ENCODE peak calls at places on chromosome 7, in nine cellular contexts. I is sigmoid colon, V is fibroblast of the aortic adventitia, G is BE2C, H is RWPE1, O is progenitor cell of endocrine pancreas, R is tibial artery, B is cardiac fibroblast, T is Peyer's patch. K is an unnamed sample.

GRCh38 chr7:3301472-3301778 is 373 bp downstream of the SDK1 start:
- DNase-seq in I (no peak), V (no peak), G (no peak), H (no peak), O (no peak), R (no peak), B (no peak), T (no peak), K (no peak)

GRCh38 chr7:69803699-69804516 is 205.6 kb downstream of the AUTS2 start:
- DNase-seq in I (no peak), V (no peak), G (no peak), H (no peak), O (no peak), R (no peak), B (no peak), T (no peak), K (no peak)

GRCh38 chr7:99142727-99143521 is 984 bp downstream of the SMURF1 start:
- DNase-seq in I (peak), V (peak), G (peak), H (peak), O (peak), R (peak), B (peak), T (peak), K (peak)

GRCh38 chr7:5423844-5424688 is 432 bp upstream of the TNRC18 start:
- DNase-seq in I (peak), V (peak), G (peak), H (peak), O (peak), R (peak), B (peak), T (peak), K (peak)

GRCh38 chr7:2821842-2822507 is 22.1 kb downstream of the GNA12 start:
- DNase-seq in I (peak), V (peak), G (no peak), H (peak), O (no peak), R (no peak), B (peak), T (no peak), K (peak)

GRCh38 chr7:3243680-3244079 is 57.4 kb upstream of the SDK1 start:
- DNase-seq in I (no peak), V (no peak), G (no peak), H (no peak), O (no peak), R (no peak), B (no peak), T (no peak), K (no peak)

GRCh38 chr7:131943616-131944015 is 387.2 kb upstream of the PODXL start:
- DNase-seq in I (no peak), V (no peak), G (no peak), H (no peak), O (no peak), R (peak), B (no peak), T (no peak), K (no peak)

GRCh38 chr7:142030846-142031245 is 35.2 kb downstream of the MGAM start:
- DNase-seq in I (no peak), V (no peak), G (no peak), H (no peak), O (no peak), R (no peak), B (peak), T (no peak), K (peak)

GRCh38 chr7:25093268-25093802 is 31.7 kb downstream of the CYCS start:
- DNase-seq in I (peak), V (peak), G (peak), H (peak), O (peak), R (no peak), B (peak), T (peak), K (peak)

GRCh38 chr7:131843862-131844261 is 287.4 kb upstream of the PODXL start:
- DNase-seq in I (peak), V (peak), G (peak), H (no peak), O (no peak), R (no peak), B (peak), T (no peak), K (no peak)

GRCh38 chr7:98520356-98520932 is 96.6 kb upstream of the NPTX2 start:
- DNase-seq in I (peak), V (no peak), G (peak), H (peak), O (no peak), R (no peak), B (no peak), T (no peak), K (no peak)

GRCh38 chr7:27952393-27953290 is 212.7 kb downstream of the TAX1BP1 start:
- DNase-seq in I (no peak), V (peak), G (no peak), H (no peak), O (no peak), R (no peak), B (peak), T (no peak), K (no peak)

GRCh38 chr7:99453105-99453504 is 12.9 kb downstream of the ATP5MF start:
- DNase-seq in I (no peak), V (no peak), G (no peak), H (no peak), O (no peak), R (no peak), B (no peak), T (no peak), K (no peak)

GRCh38 chr7:75534727-75535307 is 42.7 kb downstream of the SPDYE5 start:
- DNase-seq in I (no peak), V (peak), G (no peak), H (no peak), O (no peak), R (no peak), B (peak), T (no peak), K (no peak)

GRCh38 chr7:76281006-76281705 is 21.3 kb upstream of the HSPB1 start:
- DNase-seq in I (no peak), V (no peak), G (no peak), H (no peak), O (no peak), R (no peak), B (no peak), T (no peak), K (no peak)

GRCh38 chr7:117157121-117157870 is 165.6 kb downstream of the WNT2 start:
- DNase-seq in I (no peak), V (peak), G (peak), H (peak), O (no peak), R (peak), B (peak), T (peak), K (no peak)

GRCh38 chr7:130352335-130353074 is 7.9 kb downstream of the CPA5 start:
- DNase-seq in I (no peak), V (peak), G (no peak), H (peak), O (no peak), R (no peak), B (peak), T (no peak), K (no peak)

GRCh38 chr7:31192996-31193395 is 140.9 kb downstream of the ADCYAP1R1 start:
- DNase-seq in I (no peak), V (peak), G (peak), H (peak), O (peak), R (no peak), B (peak), T (peak), K (no peak)

GRCh38 chr7:99193527-99194214 is 14.2 kb downstream of the KPNA7 start:
- DNase-seq in I (no peak), V (peak), G (no peak), H (peak), O (no peak), R (no peak), B (peak), T (no peak), K (no peak)

GRCh38 chr7:16989883-16990413 is 108.2 kb upstream of the AGR3 start:
- DNase-seq in I (peak), V (peak), G (peak), H (peak), O (no peak), R (peak), B (peak), T (peak), K (no peak)

GRCh38 chr7:70156052-70156451 is 557.8 kb downstream of the AUTS2 start:
- DNase-seq in I (no peak), V (no peak), G (no peak), H (no peak), O (no peak), R (no peak), B (no peak), T (no peak), K (no peak)

GRCh38 chr7:107387077-107387476 is 82.8 kb upstream of the GPR22 start:
- DNase-seq in I (no peak), V (peak), G (peak), H (no peak), O (no peak), R (peak), B (peak), T (no peak), K (no peak)

GRCh38 chr7:107383203-107383602 is 86.7 kb upstream of the GPR22 start:
- DNase-seq in I (no peak), V (no peak), G (no peak), H (no peak), O (no peak), R (no peak), B (no peak), T (no peak), K (no peak)

GRCh38 chr7:107381453-107381852 is 88.4 kb upstream of the GPR22 start:
- DNase-seq in I (no peak), V (no peak), G (no peak), H (no peak), O (no peak), R (no peak), B (no peak), T (no peak), K (no peak)

GRCh38 chr7:107386543-107386900 is 83.3 kb upstream of the GPR22 start:
- DNase-seq in I (no peak), V (no peak), G (no peak), H (no peak), O (no peak), R (no peak), B (no peak), T (no peak), K (no peak)

DNA sequence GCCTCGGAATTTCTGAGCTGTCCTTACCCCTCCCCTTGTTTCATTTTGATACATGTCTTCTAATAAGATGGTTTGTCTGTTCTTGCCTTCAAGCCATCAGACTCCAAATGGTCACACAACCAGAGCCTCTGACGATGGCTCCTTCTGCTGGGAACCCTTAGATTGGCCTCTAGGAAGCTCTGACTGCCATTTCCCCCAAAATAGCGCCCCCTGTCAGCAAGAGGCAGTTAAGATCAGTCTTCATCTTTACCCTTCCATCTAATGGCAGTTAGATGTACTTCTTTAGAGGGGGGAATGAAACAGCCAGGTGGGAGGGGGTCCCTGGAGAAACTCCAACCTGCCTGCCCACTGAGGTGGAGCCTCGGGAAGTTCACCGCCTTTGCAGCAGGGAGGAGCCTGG is 85.8 kb upstream of the GPR22 start:
- DNase-seq in I (no peak), V (no peak), G (no peak), H (no peak), O (no peak), R (no peak), B (no peak), T (no peak), K (no peak)
- TF ChIP-seq CTCF in I (no peak), V (no peak), G (peak), H (no peak), O (no peak), R (no peak), B (peak), T (no peak), K (no peak)

GRCh38 chr7:149859881-149860280 is 13.9 kb upstream of the ATP6V0E2 start:
- DNase-seq in I (peak), V (no peak), G (no peak), H (no peak), O (no peak), R (no peak), B (no peak), T (no peak), K (peak)

GRCh38 chr7:149859369-149859768 is 14.4 kb upstream of the ATP6V0E2 start:
- DNase-seq in I (no peak), V (no peak), G (no peak), H (no peak), O (no peak), R (no peak), B (no peak), T (no peak), K (peak)

GRCh38 chr7:149862156-149862555 is 11.6 kb upstream of the ATP6V0E2 start:
- DNase-seq in I (no peak), V (no peak), G (no peak), H (no peak), O (no peak), R (no peak), B (no peak), T (no peak), K (peak)

GRCh38 chr7:149861728-149862045 is 12.1 kb upstream of the ATP6V0E2 start:
- DNase-seq in I (no peak), V (no peak), G (no peak), H (no peak), O (no peak), R (no peak), B (no peak), T (no peak), K (no peak)

GRCh38 chr7:149860821-149861727 is 12.7 kb upstream of the ATP6V0E2 start:
- DNase-seq in I (no peak), V (no peak), G (no peak), H (no peak), O (no peak), R (no peak), B (no peak), T (no peak), K (peak)
- TF ChIP-seq CTCF in I (no peak), V (peak), G (peak), H (no peak), O (peak), R (peak), B (peak), T (no peak), K (peak)

GRCh38 chr7:520503-521161 is 986 bp upstream of the PDGFA start:
- DNase-seq in I (no peak), V (no peak), G (no peak), H (no peak), O (no peak), R (no peak), B (no peak), T (no peak), K (no peak)
- TF ChIP-seq CTCF in I (no peak), V (no peak), G (no peak), H (no peak), O (no peak), R (no peak), B (no peak), T (no peak), K (no peak)

DNA sequence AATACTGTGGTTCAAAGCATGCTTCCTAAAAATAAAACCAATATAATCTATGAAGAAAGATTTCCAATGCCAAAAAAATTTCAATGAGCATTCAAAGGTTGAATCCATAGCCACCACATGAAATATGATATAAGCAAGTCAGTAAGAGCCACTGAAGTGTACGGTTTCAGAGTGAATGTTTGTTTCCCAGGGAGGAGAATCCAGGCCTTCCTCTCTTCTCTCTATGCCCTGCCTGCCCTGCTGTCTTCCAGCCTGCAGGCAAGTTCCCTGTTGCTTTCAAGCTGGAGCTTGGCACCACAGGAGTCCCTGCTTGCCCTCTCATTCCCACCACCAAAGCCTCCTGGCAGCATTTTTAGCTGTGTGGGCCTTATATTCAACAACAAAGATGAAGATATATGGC is 1171.6 kb upstream of the C7orf33 start:
- DNase-seq in I (no peak), V (no peak), G (no peak), H (no peak), O (no peak), R (no peak), B (no peak), T (no peak), K (no peak)
- TF ChIP-seq CTCF in I (no peak), V (no peak), G (no peak), H (no peak), O (no peak), R (no peak), B (no peak), T (no peak), K (no peak)

DNA sequence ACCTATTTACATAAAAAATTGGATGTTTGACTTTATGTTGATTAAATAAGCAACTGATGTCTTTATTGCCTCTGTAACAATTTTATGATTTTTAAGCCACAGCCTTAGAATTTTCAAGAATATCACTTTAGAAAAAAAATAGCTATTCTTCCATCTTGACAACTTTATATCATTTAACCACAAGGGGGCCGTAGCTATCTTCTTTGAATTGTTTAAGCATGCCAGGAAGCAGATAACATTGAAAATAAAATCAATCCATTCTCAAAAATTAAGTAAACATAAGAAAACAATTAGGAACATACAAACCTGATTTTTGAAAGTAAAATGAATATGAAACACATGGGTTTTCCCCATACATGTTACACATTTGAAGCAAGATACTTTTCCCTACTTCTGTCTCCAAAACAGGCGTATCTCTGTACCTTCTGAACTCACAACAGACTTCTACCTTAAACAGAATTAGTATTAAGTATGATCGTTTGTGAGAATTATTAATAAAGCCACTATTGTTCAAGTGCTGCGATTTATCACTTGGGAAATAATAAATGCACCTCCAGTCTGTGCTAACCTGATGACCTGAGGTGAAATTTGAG is 209.0 kb downstream of the CACNA2D1 start:
- DNase-seq in I (no peak), V (peak), G (no peak), H (peak), O (no peak), R (no peak), B (peak), T (no peak), K (no peak)
- TF ChIP-seq CTCF in I (peak), V (peak), G (peak), H (peak), O (peak), R (peak), B (peak), T (no peak), K (peak)

GRCh38 chr7:22649686-22650085 is 77.3 kb upstream of the IL6 start:
- DNase-seq in I (no peak), V (no peak), G (no peak), H (no peak), O (no peak), R (no peak), B (no peak), T (no peak), K (no peak)
- TF ChIP-seq CTCF in I (no peak), V (no peak), G (no peak), H (no peak), O (no peak), R (no peak), B (no peak), T (no peak), K (no peak)

DNA sequence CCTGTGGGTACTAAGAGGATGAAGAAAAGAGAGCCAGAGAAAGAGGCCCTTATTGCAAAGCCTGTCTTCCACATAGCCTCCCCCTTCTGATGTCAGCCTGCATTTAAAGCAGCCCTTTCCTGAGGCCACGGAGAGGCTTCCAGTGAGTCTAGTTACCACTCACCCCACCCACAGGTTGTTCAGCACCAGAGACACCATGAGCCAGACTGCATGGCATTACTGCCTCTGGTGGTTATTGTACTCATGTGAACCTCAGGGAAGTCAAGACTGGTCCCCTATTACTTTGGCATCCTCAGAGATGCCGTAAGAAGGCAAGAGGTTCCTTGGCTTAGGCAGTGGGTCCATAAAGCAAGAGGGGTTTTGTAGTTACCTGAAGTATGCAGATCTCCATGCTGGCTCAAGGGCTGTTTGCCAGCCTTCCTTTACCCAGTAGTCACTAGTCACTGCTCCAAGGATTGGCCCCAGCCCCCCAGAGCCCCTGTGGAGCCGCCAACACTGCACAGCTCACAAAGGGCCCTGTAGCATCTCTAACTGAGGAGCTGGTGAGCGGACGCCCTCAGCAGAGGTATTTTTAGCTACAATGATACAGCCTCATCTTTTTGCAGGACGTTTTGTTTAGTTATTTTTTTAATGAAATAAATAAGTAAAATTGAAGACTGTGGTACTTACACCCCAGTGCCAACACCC is 20.7 kb downstream of the LRRC4 start:
- DNase-seq in I (no peak), V (no peak), G (no peak), H (no peak), O (no peak), R (no peak), B (no peak), T (no peak), K (no peak)
- TF ChIP-seq CTCF in I (no peak), V (no peak), G (peak), H (no peak), O (peak), R (no peak), B (peak), T (no peak), K (no peak)

GRCh38 chr7:133303372-133303771 is 50.5 kb downstream of the EXOC4 start:
- DNase-seq in I (no peak), V (no peak), G (no peak), H (no peak), O (no peak), R (no peak), B (no peak), T (no peak), K (no peak)
- TF ChIP-seq CTCF in I (no peak), V (no peak), G (no peak), H (no peak), O (no peak), R (no peak), B (no peak), T (no peak), K (no peak)

K was measured in CD14-positive monocyte.